ENCODE peak calls at places on chromosomes 4 and X, in nine cellular contexts. P is A549, O is PC-3, D is body of pancreas, J is lower lobe of right lung, H is breast epithelium, K is transverse colon, E is uterus, M is choroid plexus epithelial cell. U is an unnamed sample.

GRCh38 chr4:9880411-9881197 is 99.2 kb downstream of the DRD5 start:
- DNase-seq in P (no peak), O (no peak), D (no peak), J (no peak), H (no peak), K (no peak), E (no peak), M (peak), U (no peak)

GRCh38 chr4:111793686-111794085 is 351.6 kb upstream of the FAM241A start:
- DNase-seq in P (no peak), O (no peak), D (no peak), J (no peak), H (no peak), K (no peak), E (no peak), M (no peak), U (no peak)

GRCh38 chrX:117996918-117997480 is 119.6 kb downstream of the KLHL13 start:
- DNase-seq in P (no peak), O (peak), D (no peak), J (no peak), H (no peak), K (no peak), E (no peak), M (no peak), U (no peak)

GRCh38 chrX:123256378-123256777 is 72.3 kb downstream of the GRIA3 start:
- DNase-seq in P (no peak), O (no peak), D (no peak), J (no peak), H (no peak), K (no peak), E (no peak), M (no peak), U (no peak)

GRCh38 chr4:15077969-15078368 is 75.7 kb downstream of the CPEB2 start:
- DNase-seq in P (peak), O (no peak), D (no peak), J (no peak), H (no peak), K (no peak), E (no peak), M (peak), U (no peak)

GRCh38 chrX:40570346-40571093 is 10.2 kb upstream of the ATP6AP2 start:
- DNase-seq in P (no peak), O (no peak), D (no peak), J (no peak), H (no peak), K (no peak), E (no peak), M (no peak), U (no peak)

GRCh38 chr4:104501290-104501689 is 6.6 kb upstream of the CXXC4 start:
- DNase-seq in P (no peak), O (no peak), D (no peak), J (no peak), H (no peak), K (no peak), E (no peak), M (no peak), U (no peak)

GRCh38 chr4:80112236-80112635 is 39.2 kb upstream of the ANTXR2 start:
- DNase-seq in P (no peak), O (no peak), D (no peak), J (no peak), H (no peak), K (no peak), E (peak), M (peak), U (no peak)

GRCh38 chr4:5152521-5152920 is 101.2 kb downstream of the STK32B start:
- DNase-seq in P (no peak), O (no peak), D (no peak), J (no peak), H (no peak), K (no peak), E (no peak), M (no peak), U (no peak)

GRCh38 chr4:4387531-4388311 is 819 bp downstream of the NSG1 start:
- DNase-seq in P (no peak), O (no peak), D (no peak), J (no peak), H (no peak), K (no peak), E (no peak), M (no peak), U (no peak)

GRCh38 chr4:144463236-144463635 is 182.7 kb upstream of the HHIP start:
- DNase-seq in P (no peak), O (no peak), D (no peak), J (no peak), H (no peak), K (no peak), E (no peak), M (no peak), U (no peak)

GRCh38 chr4:39068907-39069306 is 6.9 kb downstream of the KLHL5 start:
- DNase-seq in P (no peak), O (no peak), D (no peak), J (no peak), H (no peak), K (no peak), E (no peak), M (no peak), U (no peak)

GRCh38 chrX:150060406-150060805 is 122.1 kb upstream of the EOLA2 start:
- DNase-seq in P (no peak), O (peak), D (no peak), J (no peak), H (no peak), K (no peak), E (no peak), M (peak), U (no peak)

GRCh38 chrX:31074522-31074921 is 2.7 kb upstream of the FTHL17 start:
- DNase-seq in P (no peak), O (no peak), D (no peak), J (no peak), H (no peak), K (no peak), E (no peak), M (no peak), U (no peak)

GRCh38 chr4:40289366-40290188 is 45.6 kb upstream of the CHRNA9 start:
- DNase-seq in P (no peak), O (no peak), D (no peak), J (no peak), H (no peak), K (no peak), E (no peak), M (peak), U (no peak)

GRCh38 chrX:44291468-44292116 is 51.9 kb downstream of the EFHC2 start:
- DNase-seq in P (no peak), O (no peak), D (no peak), J (no peak), H (no peak), K (no peak), E (no peak), M (no peak), U (no peak)

GRCh38 chr4:40211224-40212185 is 14.7 kb downstream of the RHOH start:
- DNase-seq in P (no peak), O (no peak), D (no peak), J (no peak), H (no peak), K (no peak), E (no peak), M (peak), U (no peak)

GRCh38 chrX:72158773-72159172 is 22.8 kb upstream of the PIN4 start:
- DNase-seq in P (no peak), O (no peak), D (no peak), J (no peak), H (no peak), K (no peak), E (no peak), M (no peak), U (no peak)

GRCh38 chr4:164056426-164057142 is 562.1 kb downstream of the TMA16 start:
- DNase-seq in P (no peak), O (no peak), D (no peak), J (no peak), H (no peak), K (no peak), E (no peak), M (no peak), U (no peak)

GRCh38 chrX:125205084-125205917 is 114.4 kb upstream of the TEX13C start:
- DNase-seq in P (peak), O (peak), D (peak), J (peak), H (no peak), K (peak), E (peak), M (peak), U (peak)

GRCh38 chr4:140711910-140712309 is 44.3 kb downstream of the TBC1D9 start:
- DNase-seq in P (no peak), O (no peak), D (no peak), J (no peak), H (no peak), K (no peak), E (no peak), M (peak), U (no peak)

GRCh38 chr4:39126256-39127095 is 55.9 kb upstream of the WDR19 start:
- DNase-seq in P (no peak), O (no peak), D (no peak), J (no peak), H (no peak), K (no peak), E (no peak), M (no peak), U (no peak)

GRCh38 chrX:155997436-155997835 is at the start of gene IL9R:
- DNase-seq in P (no peak), O (no peak), D (no peak), J (no peak), H (no peak), K (no peak), E (no peak), M (no peak), U (no peak)

GRCh38 chrX:12701625-12702024 is 89.6 kb upstream of the PRPS2 start:
- DNase-seq in P (peak), O (peak), D (peak), J (peak), H (peak), K (peak), E (peak), M (peak), U (peak)

GRCh38 chr4:87032884-87033533 is 98.2 kb downstream of the AFF1 start:
- DNase-seq in P (no peak), O (peak), D (no peak), J (no peak), H (no peak), K (no peak), E (no peak), M (peak), U (peak)

GRCh38 chr4:87030606-87031441 is 96.0 kb downstream of the AFF1 start:
- DNase-seq in P (no peak), O (no peak), D (no peak), J (no peak), H (no peak), K (no peak), E (no peak), M (peak), U (no peak)

GRCh38 chr4:87033902-87034301 is 99.1 kb downstream of the AFF1 start:
- DNase-seq in P (no peak), O (no peak), D (no peak), J (no peak), H (no peak), K (no peak), E (no peak), M (no peak), U (no peak)

GRCh38 chr4:87030124-87030523 is 95.3 kb downstream of the AFF1 start:
- DNase-seq in P (no peak), O (no peak), D (no peak), J (no peak), H (no peak), K (no peak), E (no peak), M (no peak), U (no peak)

DNA sequence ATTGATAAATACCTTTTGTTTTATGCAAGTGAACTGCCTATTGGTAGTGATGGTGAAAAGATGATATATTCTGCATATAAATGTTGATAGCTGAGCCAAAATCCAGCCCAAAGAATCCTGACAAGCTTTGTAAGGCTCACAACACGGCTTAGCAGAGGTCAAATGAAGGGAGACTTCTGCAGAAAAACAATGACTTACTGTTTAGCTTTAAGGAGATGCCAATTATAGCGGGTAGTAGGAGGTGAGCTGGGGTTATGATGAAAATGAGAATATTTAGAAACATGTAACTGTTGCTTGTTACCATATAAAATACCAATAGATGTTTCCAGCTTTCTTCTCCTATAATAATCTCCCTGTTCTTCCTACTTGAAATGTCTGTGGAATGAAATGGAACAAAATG is 97.1 kb downstream of the AFF1 start:
- DNase-seq in P (no peak), O (no peak), D (no peak), J (no peak), H (no peak), K (no peak), E (no peak), M (no peak), U (no peak)
- H3K4me3 ChIP-seq in P (no peak), O (no peak), D (no peak), J (no peak), H (no peak), K (no peak), E (peak), M (no peak), U (no peak)

GRCh38 chrX:17588303-17588702 is 149.0 kb upstream of the SCML1 start:
- DNase-seq in P (no peak), O (peak), D (no peak), J (no peak), H (no peak), K (no peak), E (no peak), M (no peak), U (no peak)

GRCh38 chrX:17590892-17591740 is 146.2 kb upstream of the SCML1 start:
- DNase-seq in P (peak), O (peak), D (peak), J (peak), H (no peak), K (peak), E (peak), M (peak), U (peak)

GRCh38 chrX:17592117-17592516 is 145.2 kb upstream of the SCML1 start:
- DNase-seq in P (no peak), O (peak), D (no peak), J (no peak), H (no peak), K (no peak), E (no peak), M (peak), U (no peak)

GRCh38 chrX:17595456-17596035 is 141.7 kb upstream of the SCML1 start:
- DNase-seq in P (peak), O (peak), D (no peak), J (no peak), H (no peak), K (no peak), E (no peak), M (peak), U (no peak)

DNA sequence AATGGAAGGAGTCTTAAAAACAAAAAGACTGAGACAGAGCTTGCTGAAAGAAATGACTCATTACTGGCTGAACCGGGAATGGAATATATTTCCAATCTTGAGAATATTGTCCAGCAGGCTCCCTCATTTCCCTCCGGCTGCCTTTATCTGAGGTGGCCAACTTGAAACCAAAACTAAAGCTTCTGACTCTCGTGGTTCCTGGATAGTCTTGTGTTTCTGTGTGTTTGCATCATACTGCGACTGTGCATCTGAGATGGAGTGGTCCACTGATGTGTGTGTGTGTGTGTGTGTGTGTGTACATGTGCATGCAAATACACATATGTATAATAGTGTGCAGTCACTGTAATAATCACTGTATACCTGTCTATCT is 145.6 kb upstream of the SCML1 start:
- DNase-seq in P (no peak), O (peak), D (no peak), J (no peak), H (no peak), K (no peak), E (no peak), M (peak), U (no peak)
- H3K4me3 ChIP-seq in P (no peak), O (peak), D (no peak), J (no peak), H (no peak), K (no peak), E (peak), M (no peak), U (no peak)

DNA sequence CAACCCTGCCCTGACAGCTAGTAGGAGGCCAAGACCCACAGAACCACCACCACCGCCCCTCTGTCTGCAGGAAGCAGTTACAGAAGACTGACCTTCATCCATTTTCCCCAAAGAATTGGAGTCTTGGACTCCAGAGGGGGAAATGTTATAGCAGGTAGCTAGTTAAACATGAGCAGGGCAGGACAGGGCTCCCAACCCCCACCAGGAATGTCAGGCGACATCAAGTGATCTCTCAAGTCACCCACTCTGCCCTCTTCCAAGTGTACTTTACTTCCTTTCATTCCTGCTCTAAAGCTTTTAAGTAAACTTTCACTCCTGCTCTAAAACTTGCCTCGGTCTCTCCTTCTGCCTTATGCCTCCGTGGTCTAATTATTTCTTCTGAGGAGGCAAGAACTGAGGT is 17.1 kb upstream of the AADAT start:
- DNase-seq in P (no peak), O (no peak), D (no peak), J (peak), H (no peak), K (no peak), E (no peak), M (no peak), U (no peak)
- H3K4me3 ChIP-seq in P (no peak), O (no peak), D (no peak), J (no peak), H (no peak), K (no peak), E (no peak), M (no peak), U (no peak)

DNA sequence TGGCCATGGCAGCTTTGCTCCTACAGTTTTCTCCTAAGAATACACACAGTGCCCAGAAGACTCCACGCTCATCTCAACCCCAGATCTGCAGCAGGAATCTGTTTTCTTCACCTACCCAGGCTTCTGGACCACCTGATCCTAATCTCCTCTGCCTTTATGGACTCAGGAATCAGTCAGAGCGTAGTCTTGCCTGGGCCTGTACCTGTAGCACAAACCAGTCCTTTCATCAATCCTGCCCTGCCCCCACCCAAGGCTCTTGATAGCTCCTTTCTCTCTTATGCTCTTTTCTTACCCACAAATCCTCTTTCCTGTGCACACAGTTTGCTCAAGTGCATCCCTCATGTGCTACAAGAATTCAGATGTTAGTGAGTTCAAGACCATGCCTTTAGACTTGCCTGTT is 89.7 kb downstream of the ZNF718 start:
- DNase-seq in P (no peak), O (no peak), D (no peak), J (no peak), H (no peak), K (no peak), E (no peak), M (no peak), U (no peak)
- H3K4me3 ChIP-seq in P (no peak), O (no peak), D (no peak), J (no peak), H (no peak), K (no peak), E (no peak), M (no peak), U (no peak)

GRCh38 chr4:151689211-151689991 is 71.4 kb downstream of the GATB start:
- DNase-seq in P (no peak), O (no peak), D (no peak), J (no peak), H (no peak), K (no peak), E (no peak), M (no peak), U (no peak)
- H3K4me3 ChIP-seq in P (no peak), O (no peak), D (no peak), J (no peak), H (no peak), K (no peak), E (no peak), M (no peak), U (no peak)

DNA sequence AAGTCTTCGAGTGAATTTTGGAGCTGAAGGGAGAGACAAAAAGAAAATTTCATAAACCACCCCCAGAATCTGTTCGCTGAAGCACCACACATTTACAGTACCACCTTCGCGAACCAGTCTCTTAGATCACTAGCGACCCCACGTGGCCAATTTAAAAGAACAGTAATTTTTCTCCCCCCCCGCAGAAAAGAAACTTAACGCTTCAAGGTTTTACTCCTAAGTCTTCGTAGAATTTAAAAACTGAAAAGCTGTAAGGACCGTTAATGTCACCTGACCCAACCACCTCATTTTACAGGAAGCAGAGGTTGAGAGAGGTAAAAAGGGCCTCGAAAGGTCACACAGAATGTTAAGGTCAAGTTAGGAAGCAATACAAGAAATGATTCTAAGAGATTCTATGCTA is 187.5 kb downstream of the QDPR start:
- DNase-seq in P (peak), O (peak), D (peak), J (no peak), H (no peak), K (peak), E (peak), M (peak), U (no peak)
- H3K4me3 ChIP-seq in P (no peak), O (no peak), D (no peak), J (no peak), H (no peak), K (no peak), E (no peak), M (no peak), U (no peak)

GRCh38 chr4:160202802-160203201 is 1099.9 kb downstream of the RAPGEF2 start:
- DNase-seq in P (peak), O (peak), D (no peak), J (no peak), H (no peak), K (no peak), E (no peak), M (peak), U (no peak)
- H3K4me3 ChIP-seq in P (no peak), O (no peak), D (no peak), J (no peak), H (no peak), K (no peak), E (no peak), M (no peak), U (no peak)

DNA sequence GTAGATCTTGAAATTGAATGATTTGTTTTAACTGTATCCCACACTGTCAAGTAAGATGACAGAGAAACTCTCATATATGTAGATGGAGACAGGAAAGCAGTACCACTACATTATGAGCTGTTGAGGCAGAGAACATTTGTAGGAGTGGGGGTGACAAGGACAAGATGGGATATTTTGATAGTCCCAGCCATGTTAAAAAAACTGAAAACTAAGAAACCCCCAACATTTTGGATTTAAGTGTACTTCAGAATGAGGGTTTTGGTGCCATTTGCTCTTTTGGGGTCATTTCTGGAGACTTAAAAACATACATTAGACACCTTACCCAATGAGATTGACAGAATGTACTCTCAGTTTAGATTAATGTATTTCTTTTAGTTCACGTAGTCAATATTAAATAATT is 149.9 kb upstream of the SLC4A4 start:
- DNase-seq in P (no peak), O (no peak), D (no peak), J (no peak), H (no peak), K (no peak), E (no peak), M (no peak), U (no peak)
- H3K4me3 ChIP-seq in P (no peak), O (peak), D (no peak), J (peak), H (no peak), K (peak), E (no peak), M (no peak), U (no peak)

U was measured in prostate gland.